ENCODE peak calls at places on chromosome 6, in ten cellular contexts. J is esophagus muscularis mucosa, P is GM23338, F is sigmoid colon, U is endothelial cell of umbilical vein, M is H1, S is breast epithelium, T is K562, C is HCT116, K is prostate gland. W is an unnamed sample.
A peak's percentile ranks its signal among the peaks of the same experiment; 100 is the strongest.

GRCh38 chr6:141418076-141418475 is 714.6 kb upstream of the GJE1 start:
- DNase-seq in P (no peak), M (no peak), T (no peak), F (no peak), J (no peak), K (no peak), C (no peak), S (no peak), U (no peak), W (no peak)

GRCh38 chr6:72245565-72245964 is 359.2 kb downstream of the RIMS1 start:
- DNase-seq in K (no peak), U (peak; percentile 6), C (no peak), F (no peak), P (peak; percentile 78), T (no peak), S (no peak), M (no peak), J (no peak), W (no peak)

GRCh38 chr6:142079130-142079529 is 53.6 kb upstream of the GJE1 start:
- DNase-seq in F (no peak), J (no peak), U (no peak), T (no peak), K (no peak), S (no peak), M (no peak), C (no peak), P (no peak), W (no peak)

GRCh38 chr6:34151321-34152041 is 5.6 kb upstream of the GRM4 start:
- DNase-seq in U (no peak), P (peak; percentile 74), F (peak; percentile 50), S (no peak), J (no peak), M (peak; percentile 69), K (no peak), C (no peak), T (no peak), W (peak; percentile 5)

GRCh38 chr6:33136310-33136895 is 55.9 kb downstream of the COL11A2 start:
- DNase-seq in F (no peak), C (no peak), U (no peak), K (no peak), T (no peak), M (no peak), S (no peak), P (no peak), J (no peak), W (no peak)

GRCh38 chr6:114218831-114219230 is 124.0 kb downstream of the HS3ST5 start:
- DNase-seq in U (no peak), J (no peak), C (no peak), S (no peak), K (no peak), F (no peak), P (no peak), T (no peak), M (no peak), W (no peak)

GRCh38 chr6:158010591-158011477 is 29.2 kb downstream of the SYNJ2 start:
- DNase-seq in K (no peak), P (no peak), T (no peak), M (no peak), S (no peak), J (no peak), C (no peak), U (no peak), F (peak; percentile 48), W (no peak)

GRCh38 chr6:76861403-76861802 is 601.9 kb downstream of the HTR1B start:
- DNase-seq in T (no peak), M (peak; percentile 58), K (no peak), F (no peak), C (peak; percentile 7), U (peak; percentile 9), J (no peak), P (peak; percentile 78), S (no peak), W (no peak)

GRCh38 chr6:151148111-151148510 is 91.7 kb upstream of the AKAP12 start:
- DNase-seq in P (no peak), T (no peak), F (no peak), U (no peak), K (no peak), C (no peak), S (no peak), J (no peak), M (no peak), W (no peak)

GRCh38 chr6:151143337-151143736 is 96.4 kb upstream of the AKAP12 start:
- DNase-seq in J (no peak), U (no peak), F (no peak), K (no peak), P (no peak), S (no peak), M (no peak), C (no peak), T (no peak), W (no peak)

GRCh38 chr6:151143806-151144205 is 96.0 kb upstream of the AKAP12 start:
- DNase-seq in J (no peak), K (no peak), M (no peak), T (no peak), F (no peak), C (no peak), S (no peak), U (no peak), P (no peak), W (no peak)

GRCh38 chr6:151149788-151150187 is 90.0 kb upstream of the AKAP12 start:
- DNase-seq in C (no peak), K (no peak), F (no peak), J (no peak), S (no peak), P (no peak), T (no peak), U (no peak), M (no peak), W (no peak)

DNA sequence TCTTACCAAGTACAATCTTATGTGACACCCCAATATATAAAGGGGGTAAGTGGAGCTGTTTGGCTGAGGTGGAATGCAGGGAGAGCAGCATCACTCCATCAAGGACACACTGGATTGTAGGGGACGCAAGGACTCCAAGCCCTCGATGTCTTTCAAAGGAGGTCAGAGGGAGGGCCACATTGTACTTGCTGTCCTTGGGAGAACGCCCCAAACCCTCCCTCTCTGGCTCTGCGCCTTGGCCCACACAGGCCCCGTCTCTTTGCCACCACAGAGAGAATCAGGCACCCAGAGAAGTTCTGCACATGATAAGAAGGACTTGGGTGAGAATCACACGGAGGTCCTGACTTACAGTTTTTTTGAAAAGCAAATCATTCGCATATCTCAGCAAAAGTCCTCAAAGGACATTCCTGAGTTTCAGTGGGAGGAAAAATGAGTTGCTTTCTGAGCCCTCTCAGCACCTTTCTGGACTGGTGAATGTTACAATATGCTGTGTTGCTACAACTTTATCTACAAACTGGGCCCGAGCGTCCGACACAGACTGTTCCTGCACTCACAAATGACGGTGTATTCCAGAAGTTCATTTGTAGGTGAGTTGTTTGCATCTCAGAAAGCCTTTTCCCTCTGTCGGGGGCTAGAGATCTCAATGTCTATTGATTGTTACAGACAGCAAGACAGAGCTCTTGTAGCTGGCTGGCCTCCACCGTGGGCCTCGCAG is 92.5 kb upstream of the AKAP12 start:
- DNase-seq in C (no peak), J (no peak), P (no peak), T (no peak), K (no peak), S (no peak), U (no peak), F (no peak), M (no peak), W (no peak)
- TF ChIP-seq POLR2AphosphoS5 in C (no peak), J (no peak), P (no peak), T (no peak), K (no peak), S (no peak), U (no peak), F (no peak), M (no peak), W (no peak)

GRCh38 chr6:11381801-11382513 is 149.5 kb upstream of the NEDD9 start:
- DNase-seq in S (no peak), M (no peak), F (no peak), T (no peak), U (no peak), J (no peak), K (no peak), C (no peak), P (no peak), W (peak; percentile 34)

GRCh38 chr6:11380969-11381744 is 148.7 kb upstream of the NEDD9 start:
- DNase-seq in T (no peak), C (no peak), J (no peak), P (peak; percentile 7), U (no peak), S (no peak), M (no peak), K (no peak), F (no peak), W (no peak)

GRCh38 chr6:11379805-11380204 is 147.3 kb upstream of the NEDD9 start:
- DNase-seq in F (no peak), M (no peak), K (no peak), T (no peak), P (no peak), U (no peak), J (no peak), S (no peak), C (no peak), W (no peak)

GRCh38 chr6:11380549-11380948 is 148.1 kb upstream of the NEDD9 start:
- DNase-seq in S (no peak), T (no peak), F (no peak), U (no peak), P (no peak), J (no peak), K (no peak), C (no peak), M (no peak), W (no peak)

DNA sequence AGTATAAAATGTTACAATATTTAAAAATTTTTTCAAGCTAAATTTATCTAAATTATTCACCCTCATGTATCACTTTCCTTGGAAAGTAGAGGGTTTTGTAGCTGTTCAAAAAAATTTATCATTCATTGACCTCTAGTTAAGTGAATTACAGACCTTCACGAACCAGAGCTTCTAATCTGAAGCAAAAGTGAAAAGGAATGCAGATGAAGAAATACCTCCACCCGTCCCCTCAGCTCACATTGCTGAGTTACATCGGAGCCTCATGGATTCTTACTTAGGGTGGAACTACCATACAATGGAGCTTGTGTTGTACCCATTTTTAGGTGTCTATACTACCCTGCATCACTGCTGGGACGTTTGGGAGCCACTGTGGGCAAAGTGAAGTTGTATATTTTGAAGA is 146.2 kb upstream of the NEDD9 start:
- DNase-seq in T (no peak), M (no peak), C (no peak), F (no peak), P (no peak), S (no peak), U (no peak), K (no peak), J (no peak), W (no peak)
- TF ChIP-seq POLR2AphosphoS5 in T (no peak), M (no peak), C (no peak), F (no peak), P (no peak), S (no peak), U (no peak), K (no peak), J (no peak), W (no peak)

GRCh38 chr6:5259428-5259827 is 1.3 kb downstream of the LYRM4 start:
- DNase-seq in U (no peak), C (no peak), P (no peak), M (no peak), F (no peak), K (no peak), T (peak; percentile 38), S (no peak), J (no peak), W (no peak)
- TF ChIP-seq POLR2AphosphoS5 in U (no peak), C (no peak), P (no peak), M (no peak), F (no peak), K (no peak), T (no peak), S (no peak), J (no peak), W (no peak)

GRCh38 chr6:150056916-150057315 is 12.0 kb downstream of the ULBP3 start:
- DNase-seq in F (no peak), S (no peak), J (no peak), T (no peak), C (no peak), K (no peak), U (no peak), P (no peak), M (no peak), W (no peak)

GRCh38 chr6:150056156-150056555 is 12.8 kb downstream of the ULBP3 start:
- DNase-seq in P (no peak), F (no peak), C (no peak), U (no peak), S (no peak), T (no peak), K (no peak), M (no peak), J (no peak), W (no peak)

GRCh38 chr6:150058986-150059385 is 9.9 kb downstream of the ULBP3 start:
- DNase-seq in T (no peak), U (no peak), J (no peak), S (no peak), F (no peak), P (no peak), K (no peak), M (no peak), C (no peak), W (no peak)

GRCh38 chr6:150057501-150057951 is 11.4 kb downstream of the ULBP3 start:
- DNase-seq in K (no peak), P (no peak), F (no peak), M (no peak), S (no peak), T (no peak), U (no peak), C (no peak), J (no peak), W (no peak)

DNA sequence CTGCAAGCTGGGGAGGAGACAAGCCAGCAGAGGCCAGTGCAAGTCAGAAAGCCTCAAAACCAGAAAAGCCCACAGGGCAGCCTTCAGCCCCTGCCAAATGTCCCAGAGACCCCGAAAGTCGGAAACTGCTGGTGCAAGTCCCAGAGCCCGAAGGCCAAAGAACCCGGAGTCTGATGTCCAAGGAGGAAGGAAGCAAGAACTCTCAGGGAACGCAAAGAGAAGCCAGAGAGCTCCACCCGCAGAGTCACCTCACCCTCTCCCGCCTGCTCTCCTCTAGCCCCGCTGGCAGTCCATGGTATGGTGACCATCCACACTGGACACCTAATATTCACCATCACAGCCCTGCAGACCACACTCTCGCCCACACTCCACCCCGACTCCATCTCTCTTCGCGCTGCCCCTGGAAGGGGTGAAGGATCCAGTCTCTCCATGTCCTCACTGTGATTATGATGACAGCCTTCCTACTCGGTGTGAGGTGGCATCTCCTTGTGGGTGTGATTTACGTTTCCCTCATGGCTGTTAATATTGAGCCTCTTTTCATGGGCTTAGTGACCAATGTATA is 10.6 kb downstream of the ULBP3 start:
- DNase-seq in C (no peak), F (no peak), P (no peak), U (no peak), J (no peak), K (no peak), S (no peak), M (no peak), T (no peak), W (no peak)
- TF ChIP-seq POLR2AphosphoS5 in C (no peak), F (no peak), P (no peak), U (no peak), J (no peak), K (no peak), S (no peak), M (no peak), T (no peak), W (no peak)

W was measured in GM12892.